ENCODE peak calls at places on chromosomes 13 and 19, in four cellular contexts. T is upper lobe of right lung, V is left ventricle myocardium inferior, Q is body of pancreas. U is an unnamed sample.

GRCh38 chr19:31312004-31312403 is 37.2 kb downstream of the TSHZ3 start:
- DNase-seq in T (no peak), V (no peak), Q (no peak), U (peak)

GRCh38 chr19:41189425-41190065 is 3.5 kb upstream of the CYP2S1 start:
- DNase-seq in T (no peak), V (no peak), Q (no peak), U (no peak)

GRCh38 chr13:70812481-70812880 is 704.2 kb upstream of the KLHL1 start:
- DNase-seq in T (no peak), V (no peak), Q (no peak), U (no peak)

GRCh38 chr19:45276284-45276687 is 25.2 kb downstream of the MARK4 start:
- DNase-seq in T (no peak), V (no peak), Q (no peak), U (no peak)

GRCh38 chr13:74325106-74325505 is 190.9 kb upstream of the KLF12 start:
- DNase-seq in T (no peak), V (no peak), Q (peak), U (no peak)

GRCh38 chr13:20387441-20387971 is 138.2 kb downstream of the CRYL1 start:
- DNase-seq in T (no peak), V (no peak), Q (no peak), U (no peak)

GRCh38 chr13:24272452-24273161 is 36.8 kb upstream of the C1QTNF9 start:
- DNase-seq in T (peak), V (no peak), Q (no peak), U (peak)

GRCh38 chr19:829129-829758 is 1.6 kb downstream of the AZU1 start:
- DNase-seq in T (no peak), V (no peak), Q (no peak), U (no peak)

GRCh38 chr13:72062566-72062965 is 195.6 kb upstream of the DACH1 start:
- DNase-seq in T (no peak), V (peak), Q (no peak), U (no peak)

GRCh38 chr19:57244513-57244912 is 4.1 kb downstream of the ZNF805 start:
- DNase-seq in T (no peak), V (no peak), Q (no peak), U (no peak)

GRCh38 chr13:59906413-59907027 is 257.2 kb downstream of the DIAPH3 start:
- DNase-seq in T (no peak), V (no peak), Q (no peak), U (no peak)

GRCh38 chr19:1512671-1513491 is at the start of gene ADAMTSL5:
- DNase-seq in T (peak), V (peak), Q (no peak), U (peak)

GRCh38 chr19:11020423-11020822 is 59.6 kb downstream of the SMARCA4 start:
- DNase-seq in T (no peak), V (no peak), Q (no peak), U (no peak)

GRCh38 chr13:98133949-98134348 is 8.9 kb upstream of the FARP1 start:
- DNase-seq in T (no peak), V (no peak), Q (no peak), U (no peak)

GRCh38 chr19:17504456-17504855 is 7.0 kb upstream of the PGLS start:
- DNase-seq in T (no peak), V (no peak), Q (no peak), U (no peak)

GRCh38 chr13:93039131-93039530 is 187.5 kb upstream of the GPC6 start:
- DNase-seq in T (no peak), V (no peak), Q (no peak), U (no peak)

GRCh38 chr13:32142956-32143375 is 111.4 kb downstream of the FRY start:
- DNase-seq in T (no peak), V (no peak), Q (no peak), U (no peak)

GRCh38 chr19:17966497-17967257 is at the start of gene KCNN1:
- DNase-seq in T (no peak), V (no peak), Q (no peak), U (no peak)

GRCh38 chr19:4052114-4052992 is 14.3 kb downstream of the ZBTB7A start:
- DNase-seq in T (peak), V (no peak), Q (peak), U (peak)

GRCh38 chr13:64239372-64239771 is 2823.7 kb upstream of the PCDH20 start:
- DNase-seq in T (no peak), V (no peak), Q (no peak), U (no peak)

GRCh38 chr13:48591889-48592725 is 59.2 kb upstream of the RCBTB2 start:
- DNase-seq in T (no peak), V (no peak), Q (no peak), U (no peak)

GRCh38 chr13:80338781-80339577 is 1.9 kb downstream of the SPRY2 start:
- DNase-seq in T (peak), V (peak), Q (peak), U (peak)

GRCh38 chr19:42081584-42082258 is 5.8 kb downstream of the ZNF574 start:
- DNase-seq in T (no peak), V (no peak), Q (peak), U (no peak)

GRCh38 chr13:94309997-94310842 is 169.3 kb downstream of the DCT start:
- DNase-seq in T (no peak), V (no peak), Q (no peak), U (no peak)

DNA sequence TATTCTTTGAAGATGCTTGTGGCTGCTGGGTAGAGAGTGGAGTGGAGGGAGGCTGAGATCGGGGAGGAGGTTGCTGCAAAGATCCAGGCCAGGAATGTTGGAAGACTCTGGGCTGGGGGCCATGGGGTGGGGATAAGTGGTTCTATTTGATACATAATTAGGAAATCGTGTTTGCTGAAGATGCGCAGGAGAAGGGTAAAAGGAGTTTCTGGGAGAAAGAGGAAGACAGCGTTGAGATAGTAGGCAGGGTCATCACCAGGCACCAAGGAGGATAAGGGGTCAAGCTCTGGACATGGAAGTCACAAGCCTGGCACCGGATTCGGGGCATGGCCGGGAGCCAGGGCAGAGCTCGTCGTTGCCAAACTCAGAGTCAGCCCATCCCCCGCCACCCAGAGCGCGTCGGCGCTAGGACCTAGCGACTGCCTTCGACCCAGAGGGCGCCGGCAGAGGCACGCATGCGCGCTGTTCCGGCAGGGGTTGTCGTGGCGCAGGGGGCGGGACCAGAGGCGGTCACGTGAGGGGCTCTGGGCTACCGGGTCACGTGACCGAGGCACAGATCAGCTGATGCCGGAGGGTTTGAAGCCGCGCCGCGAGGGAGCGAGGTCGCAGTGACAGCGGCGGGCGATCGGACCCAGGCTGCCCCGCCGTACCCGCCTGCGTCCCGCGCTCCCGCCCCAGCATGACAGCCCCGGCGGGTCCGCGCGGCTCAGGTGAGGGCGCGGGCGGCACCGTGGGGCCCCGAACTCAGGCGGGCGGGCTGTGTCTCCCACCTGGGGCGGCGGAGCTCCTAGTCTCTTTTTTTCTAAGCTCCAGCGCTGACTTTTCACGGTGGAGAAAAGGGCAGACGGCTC is at the start of gene MCOLN1:
- DNase-seq in T (peak), V (peak), Q (peak), U (peak)
- H3K27ac ChIP-seq in T (peak), V (peak), Q (peak), U (peak)

GRCh38 chr13:113834496-113835200 is 29.2 kb downstream of the GAS6 start:
- DNase-seq in T (no peak), V (peak), Q (no peak), U (no peak)
- H3K4me3 ChIP-seq in T (no peak), V (no peak), Q (no peak), U (no peak)

GRCh38 chr19:51461723-51462161 is 3.5 kb upstream of the SIGLEC8 start:
- DNase-seq in T (no peak), V (no peak), Q (no peak), U (peak)
- H3K27ac ChIP-seq in T (no peak), V (no peak), Q (no peak), U (no peak)

GRCh38 chr19:55549500-55550320 is 4.4 kb upstream of the SBK3 start:
- DNase-seq in T (no peak), V (no peak), Q (peak), U (no peak)
- H3K4me3 ChIP-seq in T (no peak), V (peak), Q (no peak), U (no peak)

GRCh38 chr19:47506459-47506858 is 8.4 kb downstream of the NAPA start:
- DNase-seq in T (no peak), V (no peak), Q (no peak), U (peak)
- H3K27ac ChIP-seq in T (no peak), V (peak), Q (peak), U (no peak)

GRCh38 chr13:51001335-51001734 is 91.7 kb downstream of the RNASEH2B start:
- DNase-seq in T (no peak), V (no peak), Q (no peak), U (no peak)

GRCh38 chr13:51000576-51001260 is 91.1 kb downstream of the RNASEH2B start:
- DNase-seq in T (no peak), V (peak), Q (no peak), U (no peak)

GRCh38 chr13:51000058-51000457 is 90.5 kb downstream of the RNASEH2B start:
- DNase-seq in T (no peak), V (no peak), Q (no peak), U (no peak)

GRCh38 chr13:50998326-50998725 is 88.7 kb downstream of the RNASEH2B start:
- DNase-seq in T (no peak), V (no peak), Q (no peak), U (no peak)

GRCh38 chr13:50999641-51000040 is 90.0 kb downstream of the RNASEH2B start:
- DNase-seq in T (no peak), V (no peak), Q (no peak), U (no peak)
- H3K4me3 ChIP-seq in T (no peak), V (no peak), Q (no peak), U (no peak)

GRCh38 chr13:21590231-21590630 is 13.7 kb downstream of the MICU2 start:
- DNase-seq in T (no peak), V (no peak), Q (no peak), U (no peak)
- H3K27ac ChIP-seq in T (no peak), V (no peak), Q (no peak), U (no peak)

U was measured in left lung.